ENCODE peak calls at places on chromosome 10, in five cellular contexts. D is psoas muscle; G is adrenal gland; K is progenitor cell of endocrine pancreas; Y is activated CD8-positive, alpha-beta T cell treated with anti-CD3 and anti-CD28 coated beads for 36 hours. H is an unnamed sample.
A peak's percentile ranks its signal among the peaks of the same experiment; 100 is the strongest.

GRCh38 chr10:75208177-75208576 is 2.4 kb upstream of the VDAC2 start:
- DNase-seq in D (no peak), G (peak; percentile 64), K (no peak), Y (peak; percentile 37), H (no peak)

GRCh38 chr10:21475393-21475792 is 50.1 kb downstream of the SKIDA1 start:
- DNase-seq in D (no peak), G (no peak), K (no peak), Y (no peak), H (no peak)

GRCh38 chr10:112915590-112916572 is 34.2 kb upstream of the TCF7L2 start:
- DNase-seq in D (no peak), G (no peak), K (no peak), Y (no peak), H (no peak)

GRCh38 chr10:77770081-77770867 is 132.7 kb upstream of the KCNMA1 start:
- DNase-seq in D (no peak), G (no peak), K (no peak), Y (no peak), H (no peak)

GRCh38 chr10:70599319-70599718 is 3.2 kb downstream of the PRF1 start:
- DNase-seq in D (no peak), G (no peak), K (no peak), Y (no peak), H (no peak)

GRCh38 chr10:104351067-104351681 is 2.5 kb upstream of the CFAP58 start:
- DNase-seq in D (no peak), G (no peak), K (no peak), Y (peak; percentile 27), H (no peak)

GRCh38 chr10:25232229-25232628 is 57.4 kb downstream of the GPR158 start:
- DNase-seq in D (no peak), G (no peak), K (no peak), Y (no peak), H (no peak)

GRCh38 chr10:29387269-29387668 is 98.4 kb downstream of the LYZL1 start:
- DNase-seq in D (no peak), G (no peak), K (no peak), Y (no peak), H (no peak)

GRCh38 chr10:60733189-60733815 is 45.0 kb upstream of the CDK1 start:
- DNase-seq in D (peak; percentile 14), G (peak; percentile 16), K (peak; percentile 68), Y (peak; percentile 19), H (peak; percentile 35)

GRCh38 chr10:109062371-109062770 is 860.9 kb downstream of the XPNPEP1 start:
- DNase-seq in D (no peak), G (no peak), K (no peak), Y (no peak), H (no peak)

GRCh38 chr10:79139124-79139835 is 70.5 kb downstream of the ZMIZ1 start:
- DNase-seq in D (peak; percentile 75), G (no peak), K (no peak), Y (no peak), H (no peak)

GRCh38 chr10:90530526-90530925 is 327.3 kb downstream of the HTR7 start:
- DNase-seq in D (no peak), G (no peak), K (no peak), Y (no peak), H (no peak)

GRCh38 chr10:2925631-2926030 is 141.7 kb upstream of the PFKP start:
- DNase-seq in D (peak; percentile 44), G (peak; percentile 61), K (no peak), Y (no peak), H (no peak)

GRCh38 chr10:68829494-68829893 is 2.2 kb downstream of the STOX1 start:
- DNase-seq in D (no peak), G (no peak), K (no peak), Y (no peak), H (no peak)

GRCh38 chr10:119316729-119317097 is 109.3 kb downstream of the GRK5 start:
- DNase-seq in D (no peak), G (peak; percentile 84), K (no peak), Y (no peak), H (no peak)

GRCh38 chr10:8993859-8994258 is 939.4 kb downstream of the GATA3 start:
- DNase-seq in D (no peak), G (no peak), K (no peak), Y (no peak), H (no peak)

GRCh38 chr10:58240531-58240930 is 27.2 kb downstream of the IPMK start:
- DNase-seq in D (no peak), G (no peak), K (no peak), Y (no peak), H (no peak)

GRCh38 chr10:22733992-22734391 is 19.6 kb upstream of the PIP4K2A start:
- DNase-seq in D (no peak), G (no peak), K (no peak), Y (no peak), H (no peak)

GRCh38 chr10:113644185-113645120 is 19.4 kb downstream of the NRAP start:
- DNase-seq in D (no peak), G (no peak), K (no peak), Y (peak; percentile 18), H (no peak)

GRCh38 chr10:8951440-8952089 is 897.1 kb downstream of the GATA3 start:
- DNase-seq in D (no peak), G (no peak), K (no peak), Y (no peak), H (no peak)

GRCh38 chr10:103545771-103546281 is 52.3 kb downstream of the NEURL1 start:
- DNase-seq in D (no peak), G (no peak), K (no peak), Y (no peak), H (no peak)

GRCh38 chr10:23204773-23205172 is 12.7 kb downstream of the PTF1A start:
- DNase-seq in D (no peak), G (no peak), K (no peak), Y (no peak), H (no peak)

GRCh38 chr10:86888585-86889381 is 68.6 kb downstream of the MMRN2 start:
- DNase-seq in D (no peak), G (peak; percentile 62), K (no peak), Y (no peak), H (no peak)

GRCh38 chr10:79226391-79227245 is 120.7 kb upstream of the PPIF start:
- DNase-seq in D (no peak), G (no peak), K (no peak), Y (no peak), H (peak; percentile 95)

GRCh38 chr10:22629843-22630228 is 84.5 kb downstream of the PIP4K2A start:
- DNase-seq in D (no peak), G (no peak), K (no peak), Y (peak; percentile 55), H (no peak)

GRCh38 chr10:25766687-25767221 is 167.3 kb upstream of the MYO3A start:
- DNase-seq in D (no peak), G (no peak), K (no peak), Y (no peak), H (no peak)

GRCh38 chr10:79001082-79001885 is 67.5 kb upstream of the ZMIZ1 start:
- DNase-seq in D (no peak), G (no peak), K (no peak), Y (no peak), H (no peak)

GRCh38 chr10:76774987-76775603 is 862.5 kb downstream of the KCNMA1 start:
- DNase-seq in D (no peak), G (peak; percentile 5), K (no peak), Y (no peak), H (no peak)

GRCh38 chr10:114681542-114681941 is 23.5 kb upstream of the ABLIM1 start:
- DNase-seq in D (no peak), G (no peak), K (no peak), Y (no peak), H (no peak)

GRCh38 chr10:6753644-6754043 is 173.6 kb upstream of the PRKCQ start:
- DNase-seq in D (peak; percentile 51), G (no peak), K (no peak), Y (no peak), H (no peak)

GRCh38 chr10:127524229-127524628 is 24.9 kb upstream of the NPS start:
- DNase-seq in D (no peak), G (no peak), K (no peak), Y (no peak), H (no peak)
- TF ChIP-seq CTCF in D (no peak), G (no peak), K (peak; percentile 48), Y (no peak), H (peak; percentile 31)

GRCh38 chr10:44394696-44395383 is 9.9 kb upstream of the CXCL12 start:
- DNase-seq in D (no peak), G (no peak), K (no peak), Y (no peak), H (no peak)
- TF ChIP-seq CTCF in D (no peak), G (no peak), K (no peak), Y (no peak), H (no peak)

GRCh38 chr10:121291828-121292227 is 306.4 kb downstream of the FGFR2 start:
- DNase-seq in D (no peak), G (no peak), K (no peak), Y (no peak), H (no peak)
- TF ChIP-seq CTCF in D (no peak), G (no peak), K (no peak), Y (no peak), H (no peak)

GRCh38 chr10:93745411-93746065 is 12.2 kb upstream of the LGI1 start:
- DNase-seq in D (no peak), G (peak; percentile 13), K (no peak), Y (no peak), H (peak; percentile 43)
- TF ChIP-seq CTCF in D (peak; percentile 43), G (no peak), K (peak; percentile 44), Y (no peak), H (peak; percentile 97)

GRCh38 chr10:92573798-92574544 is at the start of gene IDE:
- DNase-seq in D (peak; percentile 89), G (peak; percentile 88), K (peak; percentile 85), Y (peak; percentile 86), H (peak; percentile 89)
- TF ChIP-seq CTCF in D (peak; percentile 74), G (peak; percentile 78), K (peak; percentile 77), Y (no peak), H (peak; percentile 72)

GRCh38 chr10:13053794-13054462 is 46.0 kb upstream of the OPTN start:
- DNase-seq in D (no peak), G (no peak), K (no peak), Y (no peak), H (no peak)

GRCh38 chr10:13051126-13051694 is 48.8 kb upstream of the OPTN start:
- DNase-seq in D (no peak), G (no peak), K (no peak), Y (no peak), H (no peak)

GRCh38 chr10:13054844-13055243 is 45.1 kb upstream of the OPTN start:
- DNase-seq in D (no peak), G (no peak), K (no peak), Y (no peak), H (no peak)

DNA sequence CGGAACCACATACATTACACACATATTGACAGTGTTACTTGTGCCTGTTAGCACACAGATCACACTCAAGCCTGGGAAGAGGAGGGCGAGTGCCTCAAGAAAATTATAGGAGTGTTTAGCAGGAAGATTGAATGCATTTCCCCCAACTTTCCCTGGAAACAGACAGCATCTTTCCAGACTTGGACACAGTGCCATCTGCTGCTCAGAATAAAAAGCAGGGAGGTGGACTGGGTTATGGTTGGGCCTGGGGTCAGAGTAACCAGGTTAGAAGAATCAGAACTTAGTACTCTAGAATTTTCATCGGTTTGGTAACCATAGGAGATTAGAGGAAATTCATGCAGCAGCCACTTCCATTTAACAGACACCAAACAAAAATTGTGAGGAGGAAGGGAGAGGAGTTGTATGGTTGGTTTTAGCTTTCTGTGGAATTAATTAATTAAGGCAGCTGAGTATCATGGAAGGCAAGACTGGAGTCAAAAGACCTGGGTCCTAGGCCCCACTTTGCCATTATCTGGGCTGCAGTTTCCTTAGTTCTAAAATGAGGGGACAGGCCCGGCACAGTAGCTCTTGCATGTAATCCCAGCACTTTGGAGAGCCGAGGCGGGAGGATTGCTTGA is 43.4 kb upstream of the OPTN start:
- DNase-seq in D (no peak), G (no peak), K (no peak), Y (no peak), H (no peak)
- TF ChIP-seq CTCF in D (no peak), G (no peak), K (peak; percentile 53), Y (no peak), H (peak; percentile 40)

GRCh38 chr10:124647421-124648130 is 96.6 kb downstream of the FAM53B start:
- DNase-seq in D (peak; percentile 59), G (peak; percentile 74), K (no peak), Y (peak; percentile 83), H (no peak)
- TF ChIP-seq CTCF in D (no peak), G (no peak), K (no peak), Y (peak; percentile 31), H (no peak)

H was measured in D721Med.